ENCODE peak calls at places on chromosomes 2 and 18, in eight cellular contexts. B is hepatocyte, H is lower lobe of right lung, Q is sigmoid colon, N is OCI-LY7, S is tibial artery, I is thoracic aorta, D is left ventricle myocardium inferior. F is an unnamed sample.

GRCh38 chr2:154978244-154978643 is 279.7 kb downstream of the KCNJ3 start:
- DNase-seq in H (no peak), I (no peak), N (no peak), B (no peak), D (no peak), S (no peak), Q (no peak), F (no peak)

GRCh38 chr18:61894751-61895524 is 2.1 kb upstream of the RNF152 start:
- DNase-seq in D (no peak), S (no peak), N (no peak), H (no peak), B (no peak), I (no peak), Q (no peak), F (no peak)

GRCh38 chr2:239978381-239978780 is 46.8 kb downstream of the NDUFA10 start:
- DNase-seq in H (no peak), I (no peak), B (no peak), D (no peak), Q (no peak), N (no peak), S (no peak), F (no peak)

GRCh38 chr2:28338046-28338753 is 54.5 kb upstream of the FOSL2 start:
- DNase-seq in I (peak; percentile 41), B (peak; percentile 90), S (peak; percentile 88), N (no peak), Q (peak; percentile 94), D (peak; percentile 67), H (no peak), F (peak; percentile 91)

GRCh38 chr18:75344615-75345014 is 82.9 kb downstream of the SMIM21 start:
- DNase-seq in Q (no peak), H (no peak), N (no peak), D (no peak), I (no peak), B (no peak), S (no peak), F (no peak)

GRCh38 chr2:190697421-190697820 is 48.5 kb downstream of the NAB1 start:
- DNase-seq in N (no peak), I (no peak), B (no peak), S (no peak), H (no peak), D (no peak), Q (no peak), F (no peak)

GRCh38 chr2:198296665-198297308 is 492.4 kb downstream of the PLCL1 start:
- DNase-seq in B (peak; percentile 79), S (no peak), N (peak; percentile 74), I (no peak), Q (no peak), H (no peak), D (no peak), F (no peak)

GRCh38 chr2:227455200-227455599 is 16.8 kb upstream of the AGFG1 start:
- DNase-seq in I (no peak), B (no peak), D (no peak), N (no peak), H (no peak), Q (no peak), S (no peak), F (no peak)

GRCh38 chr2:240590681-240591111 is 4.2 kb downstream of the CAPN10 start:
- DNase-seq in N (no peak), B (no peak), S (peak; percentile 60), D (no peak), H (peak; percentile 41), I (no peak), Q (peak; percentile 54), F (no peak)

GRCh38 chr18:10072659-10073309 is 159.0 kb downstream of the VAPA start:
- DNase-seq in H (no peak), I (no peak), N (no peak), D (no peak), S (peak; percentile 52), B (no peak), Q (no peak), F (no peak)

GRCh38 chr2:223469270-223470057 is 132.7 kb downstream of the SCG2 start:
- DNase-seq in I (peak; percentile 25), S (peak; percentile 93), Q (peak; percentile 78), B (peak; percentile 68), H (no peak), N (no peak), D (peak; percentile 48), F (no peak)

GRCh38 chr2:229775614-229776313 is 61.4 kb upstream of the DNER start:
- DNase-seq in H (no peak), S (no peak), B (no peak), Q (no peak), N (peak; percentile 13), D (no peak), I (no peak), F (no peak)

GRCh38 chr2:215717627-215718412 is 282.0 kb upstream of the FN1 start:
- DNase-seq in H (no peak), S (no peak), Q (no peak), D (no peak), B (no peak), I (no peak), N (no peak), F (no peak)

GRCh38 chr2:186348200-186348599 is 137.9 kb upstream of the ZC3H15 start:
- DNase-seq in Q (no peak), B (no peak), D (no peak), I (no peak), N (no peak), H (no peak), S (no peak), F (no peak)

GRCh38 chr2:120564213-120565094 is 171.2 kb upstream of the GLI2 start:
- DNase-seq in Q (no peak), S (no peak), N (no peak), I (no peak), B (peak; percentile 66), D (no peak), H (no peak), F (no peak)

GRCh38 chr2:10306901-10307463 is 4.3 kb downstream of the HPCAL1 start:
- DNase-seq in N (no peak), I (no peak), D (no peak), Q (no peak), B (no peak), S (no peak), H (no peak), F (no peak)

GRCh38 chr2:177532567-177532966 is 140.0 kb downstream of the AGPS start:
- DNase-seq in S (no peak), H (no peak), B (no peak), Q (no peak), N (no peak), D (no peak), I (no peak), F (no peak)

GRCh38 chr2:46239847-46240181 is 57.4 kb upstream of the EPAS1 start:
- DNase-seq in H (no peak), S (no peak), D (no peak), B (no peak), N (no peak), Q (no peak), I (no peak), F (no peak)

GRCh38 chr2:217872319-217872718 is 130.5 kb downstream of the TNS1 start:
- DNase-seq in Q (no peak), H (no peak), I (no peak), D (no peak), S (no peak), B (no peak), N (no peak), F (no peak)
- H3K27ac ChIP-seq in Q (peak overlapping the region; percentile 98), H (no peak overlapping the region), I (no peak overlapping the region), D (no peak overlapping the region), S (no peak overlapping the region), B (no peak overlapping the region), N (no peak overlapping the region), F (no peak overlapping the region)

DNA sequence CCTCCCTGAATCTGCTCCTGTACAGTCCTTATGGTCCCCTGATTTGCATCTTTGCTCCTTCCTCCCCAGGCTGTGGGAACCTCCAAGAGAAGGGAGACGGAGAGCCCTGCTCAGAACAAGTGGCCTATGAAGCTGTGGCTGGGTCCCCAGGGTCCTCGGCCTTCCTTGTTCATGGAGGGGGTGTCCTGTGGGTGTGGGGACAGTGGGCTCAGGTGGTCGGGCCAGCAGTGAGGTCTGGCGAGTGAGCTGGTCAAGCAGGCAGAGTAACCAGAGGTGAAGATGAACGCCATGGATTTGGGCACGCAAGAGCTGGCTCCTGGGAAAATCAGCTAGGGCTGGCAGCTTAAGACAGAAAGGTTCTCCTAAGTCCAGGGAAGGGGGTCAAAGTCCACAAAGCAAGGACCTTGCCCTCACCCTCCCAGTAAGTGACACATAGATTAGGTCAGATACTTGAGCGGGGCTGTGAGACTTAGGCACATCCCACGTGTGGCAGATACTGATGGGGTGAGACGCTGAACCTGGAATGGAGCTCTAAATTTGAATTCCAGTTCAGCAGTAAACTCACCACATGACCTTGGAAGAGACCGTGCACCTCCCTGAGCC is 24.8 kb downstream of the GNLY start:
- DNase-seq in Q (no peak), H (no peak), S (peak; percentile 60), I (no peak), B (peak; percentile 45), D (no peak), N (no peak), F (peak; percentile 71)
- H3K4me3 ChIP-seq in Q (no peak overlapping the region), H (no peak overlapping the region), S (no peak overlapping the region), I (no peak overlapping the region), B (no peak overlapping the region), D (no peak overlapping the region), N (no peak overlapping the region), F (no peak overlapping the region)

GRCh38 chr2:233133239-233133638 is 73.1 kb downstream of the INPP5D start:
- DNase-seq in D (no peak), B (no peak), I (no peak), H (no peak), N (no peak), S (no peak), Q (no peak), F (no peak)

GRCh38 chr2:233130024-233130423 is 69.9 kb downstream of the INPP5D start:
- DNase-seq in D (no peak), H (no peak), N (no peak), S (no peak), I (no peak), B (no peak), Q (no peak), F (no peak)

GRCh38 chr2:233130481-233130970 is 70.4 kb downstream of the INPP5D start:
- DNase-seq in S (no peak), D (no peak), H (no peak), I (no peak), N (no peak), B (no peak), Q (no peak), F (no peak)

GRCh38 chr2:233131991-233132390 is 71.8 kb downstream of the INPP5D start:
- DNase-seq in N (no peak), H (no peak), S (no peak), Q (no peak), D (no peak), B (no peak), I (no peak), F (no peak)

GRCh38 chr2:233129351-233129978 is 69.3 kb downstream of the INPP5D start:
- DNase-seq in Q (no peak), H (no peak), D (no peak), N (no peak), B (no peak), S (no peak), I (no peak), F (no peak)
- TF ChIP-seq CTCF in Q (no peak), H (no peak), D (no peak), N (peak; percentile 61), B (peak; percentile 21), S (no peak), I (no peak), F (no peak)

DNA sequence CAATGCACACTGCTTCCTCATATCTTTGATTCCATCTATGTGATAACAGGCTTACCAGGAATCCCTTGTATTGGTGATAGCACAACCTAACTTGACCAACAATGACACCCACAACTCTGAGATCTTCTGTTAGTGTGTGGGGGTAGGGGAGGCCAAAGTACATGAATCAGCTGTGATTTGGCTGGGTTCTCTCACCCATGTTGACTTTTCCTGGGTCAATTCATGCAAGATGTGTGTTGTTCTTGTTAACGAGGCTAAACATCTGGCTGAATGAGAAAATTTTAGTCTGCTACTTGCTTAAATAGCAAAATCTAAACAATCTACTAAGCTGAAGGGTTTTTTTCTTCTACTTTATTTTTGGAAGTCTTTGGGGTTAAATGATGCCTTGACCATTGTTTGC is 341.2 kb upstream of the SLC14A2 start:
- DNase-seq in D (no peak), Q (no peak), I (no peak), B (no peak), S (no peak), N (no peak), H (no peak), F (no peak)
- H3K27ac ChIP-seq in D (no peak overlapping the region), Q (no peak overlapping the region), I (no peak overlapping the region), B (no peak overlapping the region), S (no peak overlapping the region), N (no peak overlapping the region), H (no peak overlapping the region), F (no peak overlapping the region)